ENCODE peak calls at places on chromosome 7, in seven cellular contexts. One of them, this sample, is unnamed.

GRCh38 chr7:75662579-75663301 is 76.0 kb downstream of the HIP1 start:
- DNase-seq in Kasumi-1: no peak
- DNase-seq in activated naive CD4-positive, alpha-beta T cell treated with anti-CD3 and anti-CD28 coated beads for 36 hours: no peak
- DNase-seq in fibroblast of mammary gland: peak; percentile 22
- DNase-seq in activated CD4-positive, alpha-beta T cell treated with anti-CD3 and anti-CD28 coated beads for 48 hours: no peak
- DNase-seq in A549: no peak
- DNase-seq in CD4-positive, alpha-beta memory T cell: no peak
- DNase-seq in this sample: no peak

GRCh38 chr7:29639887-29640600 is 76.4 kb downstream of the PRR15 start:
- DNase-seq in activated CD4-positive, alpha-beta T cell treated with anti-CD3 and anti-CD28 coated beads for 48 hours: no peak
- DNase-seq in CD4-positive, alpha-beta memory T cell: no peak
- DNase-seq in A549: no peak
- DNase-seq in Kasumi-1: no peak
- DNase-seq in activated naive CD4-positive, alpha-beta T cell treated with anti-CD3 and anti-CD28 coated beads for 36 hours: no peak
- DNase-seq in fibroblast of mammary gland: no peak
- DNase-seq in this sample: no peak

GRCh38 chr7:73615886-73616285 is 8.4 kb downstream of the MLXIPL start:
- DNase-seq in Kasumi-1: peak; percentile 9
- DNase-seq in A549: no peak
- DNase-seq in activated CD4-positive, alpha-beta T cell treated with anti-CD3 and anti-CD28 coated beads for 48 hours: no peak
- DNase-seq in CD4-positive, alpha-beta memory T cell: no peak
- DNase-seq in activated naive CD4-positive, alpha-beta T cell treated with anti-CD3 and anti-CD28 coated beads for 36 hours: no peak
- DNase-seq in fibroblast of mammary gland: no peak
- DNase-seq in this sample: no peak

GRCh38 chr7:94540428-94540827 is 30.8 kb downstream of the CASD1 start:
- DNase-seq in Kasumi-1: no peak
- DNase-seq in A549: no peak
- DNase-seq in activated CD4-positive, alpha-beta T cell treated with anti-CD3 and anti-CD28 coated beads for 48 hours: no peak
- DNase-seq in activated naive CD4-positive, alpha-beta T cell treated with anti-CD3 and anti-CD28 coated beads for 36 hours: no peak
- DNase-seq in fibroblast of mammary gland: no peak
- DNase-seq in CD4-positive, alpha-beta memory T cell: no peak
- DNase-seq in this sample: no peak

GRCh38 chr7:142711722-142712616 is 37.3 kb upstream of the PRSS1 start:
- DNase-seq in activated CD4-positive, alpha-beta T cell treated with anti-CD3 and anti-CD28 coated beads for 48 hours: peak; percentile 35
- DNase-seq in Kasumi-1: peak; percentile 73
- DNase-seq in CD4-positive, alpha-beta memory T cell: peak; percentile 45
- DNase-seq in A549: peak; percentile 15
- DNase-seq in activated naive CD4-positive, alpha-beta T cell treated with anti-CD3 and anti-CD28 coated beads for 36 hours: peak; percentile 51
- DNase-seq in fibroblast of mammary gland: peak; percentile 45
- DNase-seq in this sample: no peak

GRCh38 chr7:67414858-67415257 is 418.2 kb downstream of the TYW1 start:
- DNase-seq in CD4-positive, alpha-beta memory T cell: no peak
- DNase-seq in A549: no peak
- DNase-seq in activated naive CD4-positive, alpha-beta T cell treated with anti-CD3 and anti-CD28 coated beads for 36 hours: no peak
- DNase-seq in activated CD4-positive, alpha-beta T cell treated with anti-CD3 and anti-CD28 coated beads for 48 hours: no peak
- DNase-seq in Kasumi-1: no peak
- DNase-seq in fibroblast of mammary gland: no peak
- DNase-seq in this sample: no peak

GRCh38 chr7:44637788-44638594 is 31.6 kb downstream of the OGDH start:
- DNase-seq in CD4-positive, alpha-beta memory T cell: peak; percentile 95
- DNase-seq in fibroblast of mammary gland: peak; percentile 98
- DNase-seq in A549: peak; percentile 58
- DNase-seq in activated CD4-positive, alpha-beta T cell treated with anti-CD3 and anti-CD28 coated beads for 48 hours: peak; percentile 85
- DNase-seq in activated naive CD4-positive, alpha-beta T cell treated with anti-CD3 and anti-CD28 coated beads for 36 hours: peak; percentile 90
- DNase-seq in Kasumi-1: peak; percentile 39
- DNase-seq in this sample: no peak

GRCh38 chr7:155954550-155955366 is 142.5 kb upstream of the SHH start:
- DNase-seq in Kasumi-1: no peak
- DNase-seq in CD4-positive, alpha-beta memory T cell: no peak
- DNase-seq in activated naive CD4-positive, alpha-beta T cell treated with anti-CD3 and anti-CD28 coated beads for 36 hours: no peak
- DNase-seq in activated CD4-positive, alpha-beta T cell treated with anti-CD3 and anti-CD28 coated beads for 48 hours: no peak
- DNase-seq in A549: no peak
- DNase-seq in fibroblast of mammary gland: no peak
- DNase-seq in this sample: no peak

GRCh38 chr7:29915481-29916215 is 74.0 kb downstream of the SCRN1 start:
- DNase-seq in Kasumi-1: no peak
- DNase-seq in CD4-positive, alpha-beta memory T cell: no peak
- DNase-seq in activated CD4-positive, alpha-beta T cell treated with anti-CD3 and anti-CD28 coated beads for 48 hours: no peak
- DNase-seq in A549: no peak
- DNase-seq in activated naive CD4-positive, alpha-beta T cell treated with anti-CD3 and anti-CD28 coated beads for 36 hours: no peak
- DNase-seq in fibroblast of mammary gland: peak; percentile 41
- DNase-seq in this sample: no peak

GRCh38 chr7:88072036-88072714 is 138.1 kb downstream of the ADAM22 start:
- DNase-seq in CD4-positive, alpha-beta memory T cell: no peak
- DNase-seq in A549: no peak
- DNase-seq in activated CD4-positive, alpha-beta T cell treated with anti-CD3 and anti-CD28 coated beads for 48 hours: no peak
- DNase-seq in Kasumi-1: no peak
- DNase-seq in activated naive CD4-positive, alpha-beta T cell treated with anti-CD3 and anti-CD28 coated beads for 36 hours: no peak
- DNase-seq in fibroblast of mammary gland: no peak
- DNase-seq in this sample: no peak

GRCh38 chr7:113085781-113086390 is 741 bp downstream of the GPR85 start:
- DNase-seq in activated CD4-positive, alpha-beta T cell treated with anti-CD3 and anti-CD28 coated beads for 48 hours: no peak
- DNase-seq in CD4-positive, alpha-beta memory T cell: no peak
- DNase-seq in Kasumi-1: no peak
- DNase-seq in activated naive CD4-positive, alpha-beta T cell treated with anti-CD3 and anti-CD28 coated beads for 36 hours: no peak
- DNase-seq in fibroblast of mammary gland: peak; percentile 41
- DNase-seq in A549: no peak
- DNase-seq in this sample: no peak

GRCh38 chr7:93476491-93477344 is 97.8 kb downstream of the CALCR start:
- DNase-seq in fibroblast of mammary gland: no peak
- DNase-seq in activated CD4-positive, alpha-beta T cell treated with anti-CD3 and anti-CD28 coated beads for 48 hours: no peak
- DNase-seq in activated naive CD4-positive, alpha-beta T cell treated with anti-CD3 and anti-CD28 coated beads for 36 hours: no peak
- DNase-seq in A549: no peak
- DNase-seq in CD4-positive, alpha-beta memory T cell: no peak
- DNase-seq in Kasumi-1: no peak
- DNase-seq in this sample: no peak

GRCh38 chr7:84264341-84264740 is 69.8 kb upstream of the SEMA3A start:
- DNase-seq in fibroblast of mammary gland: peak; percentile 14
- DNase-seq in activated naive CD4-positive, alpha-beta T cell treated with anti-CD3 and anti-CD28 coated beads for 36 hours: no peak
- DNase-seq in activated CD4-positive, alpha-beta T cell treated with anti-CD3 and anti-CD28 coated beads for 48 hours: no peak
- DNase-seq in A549: no peak
- DNase-seq in Kasumi-1: no peak
- DNase-seq in CD4-positive, alpha-beta memory T cell: no peak
- DNase-seq in this sample: no peak

GRCh38 chr7:95867309-95867708 is 95.0 kb downstream of the DYNC1I1 start:
- DNase-seq in A549: no peak
- DNase-seq in CD4-positive, alpha-beta memory T cell: no peak
- DNase-seq in fibroblast of mammary gland: no peak
- DNase-seq in activated CD4-positive, alpha-beta T cell treated with anti-CD3 and anti-CD28 coated beads for 48 hours: no peak
- DNase-seq in activated naive CD4-positive, alpha-beta T cell treated with anti-CD3 and anti-CD28 coated beads for 36 hours: no peak
- DNase-seq in Kasumi-1: no peak
- DNase-seq in this sample: no peak

GRCh38 chr7:83925860-83926259 is 268.7 kb downstream of the SEMA3A start:
- DNase-seq in activated CD4-positive, alpha-beta T cell treated with anti-CD3 and anti-CD28 coated beads for 48 hours: no peak
- DNase-seq in Kasumi-1: no peak
- DNase-seq in fibroblast of mammary gland: peak; percentile 7
- DNase-seq in A549: no peak
- DNase-seq in activated naive CD4-positive, alpha-beta T cell treated with anti-CD3 and anti-CD28 coated beads for 36 hours: no peak
- DNase-seq in CD4-positive, alpha-beta memory T cell: no peak
- DNase-seq in this sample: no peak

GRCh38 chr7:30780909-30781308 is 9.7 kb downstream of the MINDY4 start:
- DNase-seq in A549: no peak
- DNase-seq in fibroblast of mammary gland: no peak
- DNase-seq in activated naive CD4-positive, alpha-beta T cell treated with anti-CD3 and anti-CD28 coated beads for 36 hours: no peak
- DNase-seq in activated CD4-positive, alpha-beta T cell treated with anti-CD3 and anti-CD28 coated beads for 48 hours: no peak
- DNase-seq in Kasumi-1: no peak
- DNase-seq in CD4-positive, alpha-beta memory T cell: no peak
- DNase-seq in this sample: no peak

GRCh38 chr7:25031432-25031831 is 51.5 kb upstream of the OSBPL3 start:
- DNase-seq in CD4-positive, alpha-beta memory T cell: no peak
- DNase-seq in Kasumi-1: no peak
- DNase-seq in A549: no peak
- DNase-seq in activated CD4-positive, alpha-beta T cell treated with anti-CD3 and anti-CD28 coated beads for 48 hours: no peak
- DNase-seq in activated naive CD4-positive, alpha-beta T cell treated with anti-CD3 and anti-CD28 coated beads for 36 hours: no peak
- DNase-seq in fibroblast of mammary gland: no peak
- DNase-seq in this sample: no peak

GRCh38 chr7:42691030-42691639 is 220.7 kb downstream of the C7orf25 start:
- DNase-seq in CD4-positive, alpha-beta memory T cell: no peak
- DNase-seq in A549: peak; percentile 6
- DNase-seq in Kasumi-1: peak; percentile 61
- DNase-seq in fibroblast of mammary gland: peak; percentile 74
- DNase-seq in activated naive CD4-positive, alpha-beta T cell treated with anti-CD3 and anti-CD28 coated beads for 36 hours: no peak
- DNase-seq in activated CD4-positive, alpha-beta T cell treated with anti-CD3 and anti-CD28 coated beads for 48 hours: peak; percentile 4
- DNase-seq in this sample: no peak

GRCh38 chr7:15007507-15007906 is 105.0 kb upstream of the DGKB start:
- DNase-seq in Kasumi-1: peak; percentile 17
- DNase-seq in CD4-positive, alpha-beta memory T cell: no peak
- DNase-seq in activated CD4-positive, alpha-beta T cell treated with anti-CD3 and anti-CD28 coated beads for 48 hours: no peak
- DNase-seq in A549: no peak
- DNase-seq in activated naive CD4-positive, alpha-beta T cell treated with anti-CD3 and anti-CD28 coated beads for 36 hours: no peak
- DNase-seq in fibroblast of mammary gland: peak; percentile 7
- DNase-seq in this sample: no peak

GRCh38 chr7:38932509-38933168 is 23.6 kb upstream of the VPS41 start:
- DNase-seq in activated naive CD4-positive, alpha-beta T cell treated with anti-CD3 and anti-CD28 coated beads for 36 hours: peak; percentile 70
- DNase-seq in A549: peak; percentile 43
- DNase-seq in fibroblast of mammary gland: peak; percentile 48
- DNase-seq in CD4-positive, alpha-beta memory T cell: no peak
- DNase-seq in Kasumi-1: peak; percentile 35
- DNase-seq in activated CD4-positive, alpha-beta T cell treated with anti-CD3 and anti-CD28 coated beads for 48 hours: peak; percentile 70
- DNase-seq in this sample: no peak

GRCh38 chr7:158397885-158398284 is 189.7 kb downstream of the PTPRN2 start:
- DNase-seq in CD4-positive, alpha-beta memory T cell: no peak
- DNase-seq in activated naive CD4-positive, alpha-beta T cell treated with anti-CD3 and anti-CD28 coated beads for 36 hours: no peak
- DNase-seq in Kasumi-1: no peak
- DNase-seq in fibroblast of mammary gland: no peak
- DNase-seq in A549: no peak
- DNase-seq in activated CD4-positive, alpha-beta T cell treated with anti-CD3 and anti-CD28 coated beads for 48 hours: no peak
- DNase-seq in this sample: no peak

This sample was measured in naive thymus-derived CD4-positive, alpha-beta T cell.